ENCODE peak calls at places on chromosomes 7 and 10, in seven cellular contexts. One of them, this sample, is unnamed.

GRCh38 chr10:78470267-78471103 is 436.8 kb downstream of the RPS24 start:
- DNase-seq in fibroblast of the aortic adventitia: no peak
- DNase-seq in GM13976: peak
- DNase-seq in MM.1S: no peak
- DNase-seq in GM12878: no peak
- DNase-seq in osteoblast: peak
- DNase-seq in AG04450: no peak
- DNase-seq in this sample: no peak

GRCh38 chr10:89478739-89479116 is 56.7 kb downstream of the SLC16A12 start:
- DNase-seq in GM13976: no peak
- DNase-seq in MM.1S: no peak
- DNase-seq in osteoblast: no peak
- DNase-seq in fibroblast of the aortic adventitia: peak
- DNase-seq in AG04450: no peak
- DNase-seq in GM12878: no peak
- DNase-seq in this sample: no peak

GRCh38 chr7:83782628-83783027 is 133.7 kb upstream of the SEMA3E start:
- DNase-seq in fibroblast of the aortic adventitia: peak
- DNase-seq in GM13976: no peak
- DNase-seq in MM.1S: no peak
- DNase-seq in osteoblast: no peak
- DNase-seq in AG04450: no peak
- DNase-seq in GM12878: no peak
- DNase-seq in this sample: no peak

GRCh38 chr7:135206887-135207738 is 4.2 kb downstream of the WDR91 start:
- DNase-seq in AG04450: no peak
- DNase-seq in GM13976: peak
- DNase-seq in MM.1S: no peak
- DNase-seq in GM12878: peak
- DNase-seq in fibroblast of the aortic adventitia: no peak
- DNase-seq in osteoblast: no peak
- DNase-seq in this sample: no peak

GRCh38 chr7:157923903-157924630 is 587.3 kb downstream of the DNAJB6 start:
- DNase-seq in AG04450: no peak
- DNase-seq in osteoblast: no peak
- DNase-seq in MM.1S: no peak
- DNase-seq in GM13976: no peak
- DNase-seq in fibroblast of the aortic adventitia: no peak
- DNase-seq in GM12878: no peak
- DNase-seq in this sample: no peak

GRCh38 chr7:3134715-3135114 is 91.0 kb upstream of the CARD11 start:
- DNase-seq in GM12878: no peak
- DNase-seq in fibroblast of the aortic adventitia: no peak
- DNase-seq in GM13976: no peak
- DNase-seq in osteoblast: no peak
- DNase-seq in MM.1S: no peak
- DNase-seq in AG04450: no peak
- DNase-seq in this sample: no peak

GRCh38 chr10:29109700-29110099 is 179.2 kb upstream of the LYZL1 start:
- DNase-seq in AG04450: no peak
- DNase-seq in fibroblast of the aortic adventitia: no peak
- DNase-seq in MM.1S: no peak
- DNase-seq in osteoblast: no peak
- DNase-seq in GM12878: no peak
- DNase-seq in GM13976: no peak
- DNase-seq in this sample: no peak

GRCh38 chr7:30082686-30083085 is 52.1 kb upstream of the MTURN start:
- DNase-seq in GM12878: no peak
- DNase-seq in AG04450: no peak
- DNase-seq in osteoblast: no peak
- DNase-seq in MM.1S: no peak
- DNase-seq in GM13976: no peak
- DNase-seq in fibroblast of the aortic adventitia: peak
- DNase-seq in this sample: no peak

GRCh38 chr10:97149065-97149680 is 36.6 kb downstream of the SLIT1 start:
- DNase-seq in MM.1S: no peak
- DNase-seq in GM13976: no peak
- DNase-seq in GM12878: no peak
- DNase-seq in AG04450: no peak
- DNase-seq in fibroblast of the aortic adventitia: no peak
- DNase-seq in osteoblast: no peak
- DNase-seq in this sample: no peak

GRCh38 chr10:55183993-55184392 is 383.0 kb upstream of the PCDH15 start:
- DNase-seq in MM.1S: peak
- DNase-seq in AG04450: no peak
- DNase-seq in osteoblast: no peak
- DNase-seq in GM12878: no peak
- DNase-seq in fibroblast of the aortic adventitia: no peak
- DNase-seq in GM13976: no peak
- DNase-seq in this sample: no peak

GRCh38 chr10:43739171-43739570 is 90.5 kb upstream of the ZNF32 start:
- DNase-seq in AG04450: no peak
- DNase-seq in osteoblast: no peak
- DNase-seq in GM13976: no peak
- DNase-seq in fibroblast of the aortic adventitia: peak
- DNase-seq in MM.1S: no peak
- DNase-seq in GM12878: no peak
- DNase-seq in this sample: no peak

GRCh38 chr10:90846746-90847145 is 11.1 kb downstream of the HTR7 start:
- DNase-seq in osteoblast: peak
- DNase-seq in AG04450: no peak
- DNase-seq in GM13976: no peak
- DNase-seq in fibroblast of the aortic adventitia: no peak
- DNase-seq in GM12878: no peak
- DNase-seq in MM.1S: no peak
- DNase-seq in this sample: no peak

GRCh38 chr7:117872565-117873055 is 631 bp downstream of the CTTNBP2 start:
- DNase-seq in osteoblast: peak
- DNase-seq in MM.1S: no peak
- DNase-seq in AG04450: no peak
- DNase-seq in GM13976: peak
- DNase-seq in GM12878: no peak
- DNase-seq in fibroblast of the aortic adventitia: peak
- DNase-seq in this sample: no peak
- TF ChIP-seq CTCF in osteoblast: no peak
- TF ChIP-seq CTCF in MM.1S: peak
- TF ChIP-seq CTCF in AG04450: peak
- TF ChIP-seq CTCF in GM13976: no peak
- TF ChIP-seq CTCF in GM12878: no peak
- TF ChIP-seq CTCF in fibroblast of the aortic adventitia: peak
- TF ChIP-seq CTCF in this sample: no peak

GRCh38 chr7:26198133-26198780 is 2.3 kb downstream of the HNRNPA2B1 start:
- DNase-seq in fibroblast of the aortic adventitia: peak
- DNase-seq in MM.1S: peak
- DNase-seq in AG04450: no peak
- DNase-seq in osteoblast: no peak
- DNase-seq in GM12878: no peak
- DNase-seq in GM13976: no peak
- DNase-seq in this sample: no peak
- TF ChIP-seq CTCF in fibroblast of the aortic adventitia: peak
- TF ChIP-seq CTCF in MM.1S: peak
- TF ChIP-seq CTCF in AG04450: peak
- TF ChIP-seq CTCF in osteoblast: peak
- TF ChIP-seq CTCF in GM12878: peak
- TF ChIP-seq CTCF in GM13976: peak
- TF ChIP-seq CTCF in this sample: peak

GRCh38 chr10:71011141-71011540 is 122.8 kb upstream of the PCBD1 start:
- DNase-seq in osteoblast: no peak
- DNase-seq in AG04450: no peak
- DNase-seq in GM12878: no peak
- DNase-seq in fibroblast of the aortic adventitia: no peak
- DNase-seq in GM13976: no peak
- DNase-seq in MM.1S: no peak
- DNase-seq in this sample: no peak

GRCh38 chr10:71008150-71008549 is 119.8 kb upstream of the PCBD1 start:
- DNase-seq in GM12878: no peak
- DNase-seq in AG04450: no peak
- DNase-seq in fibroblast of the aortic adventitia: no peak
- DNase-seq in osteoblast: no peak
- DNase-seq in GM13976: no peak
- DNase-seq in MM.1S: no peak
- DNase-seq in this sample: no peak

GRCh38 chr10:71009031-71009605 is 120.8 kb upstream of the PCBD1 start:
- DNase-seq in fibroblast of the aortic adventitia: no peak
- DNase-seq in GM12878: no peak
- DNase-seq in AG04450: no peak
- DNase-seq in MM.1S: no peak
- DNase-seq in GM13976: no peak
- DNase-seq in osteoblast: no peak
- DNase-seq in this sample: no peak

GRCh38 chr10:71007516-71007915 is 119.2 kb upstream of the PCBD1 start:
- DNase-seq in AG04450: no peak
- DNase-seq in fibroblast of the aortic adventitia: no peak
- DNase-seq in osteoblast: no peak
- DNase-seq in GM12878: no peak
- DNase-seq in MM.1S: no peak
- DNase-seq in GM13976: no peak
- DNase-seq in this sample: no peak

GRCh38 chr10:71010730-71011129 is 122.4 kb upstream of the PCBD1 start:
- DNase-seq in osteoblast: no peak
- DNase-seq in GM13976: no peak
- DNase-seq in AG04450: no peak
- DNase-seq in MM.1S: no peak
- DNase-seq in GM12878: no peak
- DNase-seq in fibroblast of the aortic adventitia: no peak
- DNase-seq in this sample: no peak
- TF ChIP-seq CTCF in osteoblast: no peak
- TF ChIP-seq CTCF in GM13976: no peak
- TF ChIP-seq CTCF in AG04450: no peak
- TF ChIP-seq CTCF in MM.1S: no peak
- TF ChIP-seq CTCF in GM12878: no peak
- TF ChIP-seq CTCF in fibroblast of the aortic adventitia: no peak
- TF ChIP-seq CTCF in this sample: no peak

DNA sequence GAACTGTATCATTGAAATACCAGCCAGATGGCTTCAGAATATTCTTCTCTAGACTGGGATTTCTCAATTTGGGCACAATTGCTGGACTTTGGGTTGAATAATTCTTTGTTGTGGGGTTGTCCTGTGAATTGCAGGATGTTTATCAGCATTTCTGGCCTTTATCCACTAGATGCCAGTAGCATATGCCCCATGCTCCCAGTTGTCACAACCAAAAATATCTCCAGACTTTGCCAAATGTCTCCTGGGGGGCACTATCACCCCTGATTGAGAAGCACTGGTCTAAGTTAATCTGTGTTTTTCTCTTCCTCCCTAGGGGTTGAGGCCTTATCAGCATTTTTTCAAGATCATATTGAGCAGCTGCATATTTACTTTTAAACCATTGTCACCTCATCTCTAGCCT is 204.9 kb upstream of the SP8 start:
- DNase-seq in osteoblast: no peak
- DNase-seq in MM.1S: no peak
- DNase-seq in fibroblast of the aortic adventitia: no peak
- DNase-seq in GM13976: no peak
- DNase-seq in GM12878: no peak
- DNase-seq in AG04450: no peak
- DNase-seq in this sample: no peak
- TF ChIP-seq CTCF in osteoblast: no peak
- TF ChIP-seq CTCF in MM.1S: no peak
- TF ChIP-seq CTCF in fibroblast of the aortic adventitia: no peak
- TF ChIP-seq CTCF in GM13976: no peak
- TF ChIP-seq CTCF in GM12878: no peak
- TF ChIP-seq CTCF in AG04450: no peak
- TF ChIP-seq CTCF in this sample: no peak